ENCODE peak calls at places on chromosomes 3 and 15, in six cellular contexts. A is GM03348; M is HS-5; Q is T-helper 1 cell; R is NCI-H2029; C is activated CD8-positive, alpha-beta memory T cell treated with anti-CD3 and anti-CD28 coated beads, Interleukin-2, amount 50 U/mL, for 48 hours. I is an unnamed sample.

GRCh38 chr15:64800476-64800875 is 25.0 kb downstream of the PIF1 start:
- DNase-seq in A (no peak), M (no peak), Q (no peak), R (no peak), C (no peak), I (no peak)

GRCh38 chr15:90020041-90020735 is 19.1 kb downstream of the ZNF710 start:
- DNase-seq in A (no peak), M (no peak), Q (no peak), R (no peak), C (peak; percentile 33), I (peak; percentile 77)

GRCh38 chr15:57994468-57995154 is 70.9 kb downstream of the ALDH1A2 start:
- DNase-seq in A (no peak), M (no peak), Q (no peak), R (peak; percentile 50), C (no peak), I (no peak)

GRCh38 chr3:52490938-52491526 is 4.1 kb upstream of the STAB1 start:
- DNase-seq in A (no peak), M (no peak), Q (no peak), R (no peak), C (no peak), I (no peak)

GRCh38 chr3:5016218-5017161 is 37.3 kb downstream of the BHLHE40 start:
- DNase-seq in A (peak; percentile 28), M (no peak), Q (peak; percentile 15), R (peak; percentile 22), C (no peak), I (no peak)

GRCh38 chr3:94716326-94717018 is 653.6 kb downstream of the NSUN3 start:
- DNase-seq in A (no peak), M (no peak), Q (no peak), R (no peak), C (no peak), I (no peak)

GRCh38 chr3:50289130-50289529 is 3.1 kb downstream of the IFRD2 start:
- DNase-seq in A (no peak), M (no peak), Q (no peak), R (no peak), C (no peak), I (no peak)

GRCh38 chr3:10311710-10312109 is 9.2 kb downstream of the SEC13 start:
- DNase-seq in A (no peak), M (no peak), Q (no peak), R (no peak), C (no peak), I (no peak)

GRCh38 chr3:10996345-10997050 is 4.0 kb downstream of the SLC6A1 start:
- DNase-seq in A (no peak), M (no peak), Q (no peak), R (no peak), C (no peak), I (no peak)

GRCh38 chr15:40059821-40060220 is 20.8 kb upstream of the SRP14 start:
- DNase-seq in A (no peak), M (no peak), Q (no peak), R (no peak), C (no peak), I (no peak)

GRCh38 chr15:86906406-86906805 is 826.7 kb downstream of the AGBL1 start:
- DNase-seq in A (no peak), M (no peak), Q (no peak), R (no peak), C (no peak), I (no peak)

GRCh38 chr15:68646156-68646555 is 67.4 kb downstream of the CORO2B start:
- DNase-seq in A (no peak), M (no peak), Q (no peak), R (no peak), C (no peak), I (no peak)

GRCh38 chr3:73669268-73669667 is 44.5 kb upstream of the PDZRN3 start:
- DNase-seq in A (peak; percentile 59), M (peak; percentile 24), Q (no peak), R (no peak), C (no peak), I (no peak)

GRCh38 chr3:13580256-13581023 is 31.5 kb downstream of the FBLN2 start:
- DNase-seq in A (no peak), M (no peak), Q (no peak), R (no peak), C (no peak), I (no peak)

GRCh38 chr3:171956372-171957104 is 82.8 kb upstream of the FNDC3B start:
- DNase-seq in A (no peak), M (no peak), Q (no peak), R (no peak), C (no peak), I (no peak)

GRCh38 chr3:124845406-124845805 is 41.8 kb downstream of the ITGB5 start:
- DNase-seq in A (peak; percentile 80), M (peak; percentile 84), Q (no peak), R (no peak), C (no peak), I (no peak)

GRCh38 chr3:142818651-142819050 is 70.2 kb downstream of the PCOLCE2 start:
- DNase-seq in A (no peak), M (no peak), Q (no peak), R (no peak), C (no peak), I (no peak)

GRCh38 chr3:106643684-106644161 is 733.5 kb upstream of the CCDC54 start:
- DNase-seq in A (no peak), M (no peak), Q (no peak), R (no peak), C (no peak), I (no peak)

I was measured in MM.1S.